ENCODE peak calls at places on chromosomes 1 and 21, in five cellular contexts. Z is BE2C, F is neural progenitor cell, N is epithelial cell of esophagus, R is fibroblast of mammary gland. A is an unnamed sample.

GRCh38 chr1:6157132-6157527 is 23.0 kb downstream of the CHD5 start:
- DNase-seq in Z (no peak), F (no peak), R (no peak), N (no peak), A (no peak)

GRCh38 chr1:100584761-100585745 is 47.1 kb downstream of the GPR88 start:
- DNase-seq in Z (no peak), F (no peak), N (peak; percentile 19), R (peak; percentile 38), A (no peak)

GRCh38 chr1:201098992-201099391 is 13.2 kb downstream of the CACNA1S start:
- DNase-seq in F (no peak), R (no peak), Z (no peak), N (no peak), A (no peak)

GRCh38 chr1:7382971-7383370 is 388.1 kb upstream of the VAMP3 start:
- DNase-seq in F (no peak), R (peak; percentile 48), Z (no peak), N (no peak), A (no peak)

GRCh38 chr1:180168786-180169640 is 14.3 kb downstream of the QSOX1 start:
- DNase-seq in N (peak; percentile 70), Z (peak; percentile 76), F (peak; percentile 68), R (peak; percentile 42), A (peak; percentile 40)

GRCh38 chr1:242524571-242525359 is at the start of gene PLD5:
- DNase-seq in Z (peak; percentile 49), F (peak; percentile 73), N (peak; percentile 57), R (no peak), A (no peak)

GRCh38 chr1:236287757-236288619 is 6.2 kb upstream of the ERO1B start:
- DNase-seq in Z (peak; percentile 88), N (no peak), R (no peak), F (peak; percentile 94), A (no peak)

GRCh38 chr1:189616893-189617292 is 860.8 kb downstream of the BRINP3 start:
- DNase-seq in N (peak; percentile 89), R (no peak), Z (peak; percentile 9), F (no peak), A (no peak)

GRCh38 chr1:183912265-183912886 is 107.5 kb downstream of the RGL1 start:
- DNase-seq in R (no peak), N (no peak), F (no peak), Z (no peak), A (no peak)
- H3K4me3 ChIP-seq in R (no peak overlapping the region), N (no peak overlapping the region), F (no peak overlapping the region), Z (no peak overlapping the region), A (no peak overlapping the region)

GRCh38 chr1:9691726-9692125 is 40.2 kb downstream of the PIK3CD start:
- DNase-seq in R (no peak), N (no peak), Z (no peak), F (no peak), A (no peak)
- TF ChIP-seq CTCF in R (no peak), N (no peak), Z (no peak), F (no peak), A (no peak)

GRCh38 chr1:19884312-19884711 is 2.1 kb downstream of the OTUD3 start:
- DNase-seq in R (no peak), F (no peak), Z (no peak), N (peak; percentile 54), A (no peak)
- H3K4me3 ChIP-seq in R (no peak overlapping the region), F (no peak overlapping the region), Z (no peak overlapping the region), N (no peak overlapping the region), A (no peak overlapping the region)

GRCh38 chr1:223707270-223708000 is 4.9 kb upstream of the CAPN2 start:
- DNase-seq in Z (peak; percentile 52), R (peak; percentile 99), F (no peak), N (peak; percentile 97), A (peak; percentile 82)
- TF ChIP-seq CTCF in Z (no peak), R (no peak), F (no peak), N (no peak), A (no peak)

DNA sequence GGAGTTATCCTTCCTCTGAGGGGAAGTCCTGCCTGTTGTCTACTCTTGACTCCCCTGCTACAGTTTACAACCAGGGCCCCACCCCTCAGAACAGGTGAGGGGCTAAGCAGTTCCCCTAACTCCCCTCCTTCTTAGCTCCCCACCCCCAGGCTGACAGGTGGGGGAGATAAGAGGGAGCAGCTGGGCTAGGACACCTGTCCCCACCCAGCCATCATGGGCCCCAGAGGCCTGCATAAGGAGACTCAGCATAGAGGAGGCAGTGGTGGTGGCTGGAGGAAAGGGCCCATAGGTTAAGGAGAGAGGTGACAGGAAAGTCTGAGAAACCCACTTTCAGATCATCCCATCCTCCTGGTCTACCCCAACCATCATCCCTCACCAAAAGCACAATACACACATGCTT is 6.8 kb downstream of the MEF2D start:
- DNase-seq in Z (no peak), N (no peak), R (no peak), F (no peak), A (no peak)
- H3K4me3 ChIP-seq in Z (no peak overlapping the region), N (no peak overlapping the region), R (no peak overlapping the region), F (no peak overlapping the region), A (no peak overlapping the region)

GRCh38 chr1:145961425-145962156 is 2.8 kb downstream of the ANKRD34A start:
- DNase-seq in F (peak; percentile 38), Z (peak; percentile 35), R (no peak), N (peak; percentile 16), A (no peak)

GRCh38 chr1:145959957-145960467 is 2.2 kb upstream of the LIX1L start:
- DNase-seq in N (no peak), R (no peak), Z (no peak), F (no peak), A (no peak)

GRCh38 chr1:145961109-145961424 is 3.2 kb upstream of the LIX1L start:
- DNase-seq in R (no peak), N (no peak), Z (peak; percentile 21), F (no peak), A (no peak)

GRCh38 chr1:145959333-145959732 is 1.5 kb upstream of the LIX1L start:
- DNase-seq in N (no peak), F (no peak), R (no peak), Z (no peak), A (no peak)

DNA sequence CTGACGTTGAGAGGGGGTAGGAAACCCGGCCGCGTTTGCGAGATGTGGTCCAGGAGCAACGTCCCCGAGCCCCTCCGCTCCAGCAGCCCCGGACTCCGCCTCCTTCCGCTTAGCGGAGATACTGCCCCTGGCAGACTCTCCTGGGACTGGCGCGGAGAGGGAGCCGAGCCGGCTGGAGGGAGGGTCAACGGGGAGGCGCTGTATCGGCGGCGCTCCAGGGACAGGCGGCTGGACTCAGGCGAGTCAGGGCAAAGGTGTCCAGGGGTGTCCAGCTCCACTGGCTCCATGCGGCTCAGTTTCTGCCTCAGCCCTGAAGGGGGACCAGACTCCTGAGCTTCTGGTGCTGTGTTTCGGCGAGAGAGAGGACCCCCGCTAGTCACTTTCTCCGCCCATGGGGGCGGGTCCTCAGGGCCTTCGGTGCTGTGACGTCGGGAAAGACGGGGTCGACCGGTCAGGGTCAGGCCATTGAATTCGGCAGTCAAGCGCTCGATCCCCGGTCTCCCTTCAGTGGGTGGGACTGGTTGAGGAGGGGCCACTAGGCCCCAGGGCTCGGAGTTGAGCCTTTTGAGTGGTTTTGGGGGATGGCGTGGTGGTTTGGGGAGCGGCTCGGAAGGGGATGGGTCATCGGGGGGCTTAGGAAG is 2.8 kb upstream of the LIX1L start:
- DNase-seq in R (peak; percentile 66), Z (peak; percentile 94), N (peak; percentile 46), F (peak; percentile 90), A (no peak)
- TF ChIP-seq CTCF in R (no peak), Z (peak; percentile 1), N (no peak), F (peak; percentile 33), A (no peak)

GRCh38 chr1:30755334-30755733 is 2.2 kb downstream of the LAPTM5 start:
- DNase-seq in Z (no peak), F (no peak), N (no peak), R (no peak), A (no peak)

GRCh38 chr1:30755746-30756145 is 1.8 kb downstream of the LAPTM5 start:
- DNase-seq in F (no peak), R (no peak), N (no peak), Z (no peak), A (no peak)

GRCh38 chr1:30757196-30757949 is at the start of gene LAPTM5:
- DNase-seq in R (peak; percentile 68), F (no peak), N (no peak), Z (no peak), A (no peak)

GRCh38 chr1:30756545-30757195 is 904 bp downstream of the LAPTM5 start:
- DNase-seq in F (no peak), N (peak; percentile 92), Z (no peak), R (peak; percentile 88), A (no peak)

GRCh38 chr1:30756206-30756544 is 1.4 kb downstream of the LAPTM5 start:
- DNase-seq in Z (no peak), F (no peak), N (no peak), R (no peak), A (no peak)
- H3K4me3 ChIP-seq in Z (no peak overlapping the region), F (no peak overlapping the region), N (no peak overlapping the region), R (no peak overlapping the region), A (no peak overlapping the region)

DNA sequence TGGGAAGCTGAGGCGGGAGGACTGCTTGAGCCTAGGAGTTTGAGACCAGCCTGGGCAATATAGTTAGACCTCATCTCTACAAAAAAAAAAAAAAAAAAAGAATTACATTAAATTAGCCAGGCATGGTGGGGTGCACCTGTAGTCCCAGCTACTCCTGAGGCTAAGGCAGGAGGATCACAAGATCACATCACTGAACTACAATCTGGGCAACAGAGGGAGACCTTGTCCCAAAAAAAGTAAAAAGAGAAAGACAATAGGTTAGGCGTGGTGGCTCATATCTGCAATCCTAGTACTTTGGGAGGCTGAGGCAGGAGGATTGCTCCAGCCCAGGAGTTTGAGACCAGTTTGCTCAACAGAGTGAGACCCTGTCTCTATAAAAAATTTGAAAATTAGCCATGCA is 130.3 kb downstream of the TIAM1 start:
- DNase-seq in R (no peak), F (no peak), Z (no peak), N (no peak), A (no peak)
- TF ChIP-seq CTCF in R (no peak), F (no peak), Z (no peak), N (peak; percentile 17), A (peak; percentile 46)

DNA sequence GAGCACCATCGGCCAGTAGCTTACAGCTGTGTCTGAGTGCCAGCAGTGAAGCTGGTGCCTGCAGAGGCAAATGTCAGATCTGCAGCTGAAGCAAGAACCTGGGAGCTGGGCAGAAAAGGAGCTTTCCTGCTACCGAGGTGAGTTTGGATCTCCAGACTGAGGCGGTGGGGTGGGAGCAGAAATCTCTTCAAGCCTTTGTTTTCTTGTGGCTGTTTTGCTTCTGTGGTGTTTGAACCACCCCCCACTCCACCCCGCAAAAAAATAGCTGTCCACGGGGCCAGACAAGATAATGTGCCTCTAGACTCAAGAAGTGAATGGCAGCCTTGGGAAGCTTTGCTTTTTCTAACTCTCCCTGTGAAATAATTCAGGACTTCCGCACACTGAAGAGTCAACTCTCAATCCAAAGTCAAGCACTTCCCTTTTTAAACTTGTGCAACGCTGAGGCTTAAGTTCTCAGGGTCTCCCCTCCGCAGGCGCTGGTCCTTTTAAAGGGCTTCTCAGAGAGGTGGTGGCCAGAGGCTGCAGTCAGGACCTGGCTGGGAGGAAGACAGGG is 159.6 kb upstream of the COA6 start:
- DNase-seq in F (peak; percentile 22), R (no peak), N (no peak), Z (no peak), A (no peak)
- H3K4me3 ChIP-seq in F (peak overlapping the region; percentile 79), R (no peak overlapping the region), N (peak overlapping the region; percentile 40), Z (no peak overlapping the region), A (peak overlapping the region; percentile 35)

GRCh38 chr1:161749509-161750407 is at the start of gene DUSP12:
- DNase-seq in Z (peak; percentile 98), R (peak; percentile 96), F (peak; percentile 97), N (peak; percentile 96), A (peak; percentile 85)
- TF ChIP-seq CTCF in Z (peak; percentile 20), R (peak; percentile 2), F (peak; percentile 28), N (peak; percentile 13), A (peak; percentile 50)

A was measured in LNCaP clone FGC.